ENCODE peak calls at places on chromosomes 12 and 14, in four cellular contexts. O, V, Y and S are unnamed samples.
A peak's percentile ranks its signal among the peaks of the same experiment; 100 is the strongest.

GRCh38 chr12:95440401-95440800 is 33.6 kb upstream of the METAP2 start:
- DNase-seq in O (no peak), V (no peak), Y (no peak), S (no peak)

GRCh38 chr12:29283969-29284368 is 97.0 kb downstream of the ERGIC2 start:
- DNase-seq in O (no peak), V (no peak), Y (no peak), S (no peak)

GRCh38 chr12:47362131-47362686 is 282.4 kb upstream of the AMIGO2 start:
- DNase-seq in O (no peak), V (no peak), Y (no peak), S (no peak)

GRCh38 chr12:52147983-52148540 is 43.8 kb downstream of the KRT80 start:
- DNase-seq in O (no peak), V (no peak), Y (no peak), S (no peak)

GRCh38 chr12:10941916-10942607 is 3.0 kb upstream of the TAS2R14 start:
- DNase-seq in O (peak; percentile 34), V (peak; percentile 91), Y (no peak), S (no peak)

GRCh38 chr14:93099187-93099586 is 16.5 kb downstream of the ITPK1 start:
- DNase-seq in O (no peak), V (no peak), Y (no peak), S (no peak)

GRCh38 chr12:95605875-95606274 is 54.6 kb upstream of the USP44 start:
- DNase-seq in O (no peak), V (no peak), Y (no peak), S (no peak)

GRCh38 chr14:89365071-89365801 is 51.8 kb downstream of the FOXN3 start:
- DNase-seq in O (no peak), V (no peak), Y (no peak), S (peak; percentile 49)

GRCh38 chr14:35818346-35819115 is 7.6 kb upstream of the BRMS1L start:
- DNase-seq in O (peak; percentile 75), V (no peak), Y (no peak), S (no peak)

GRCh38 chr12:57895337-57896138 is 45.8 kb upstream of the ATP23 start:
- DNase-seq in O (no peak), V (peak; percentile 55), Y (no peak), S (no peak)

GRCh38 chr14:94113490-94113889 is 3.0 kb downstream of the IFI27 start:
- DNase-seq in O (no peak), V (peak; percentile 17), Y (no peak), S (peak; percentile 55)

DNA sequence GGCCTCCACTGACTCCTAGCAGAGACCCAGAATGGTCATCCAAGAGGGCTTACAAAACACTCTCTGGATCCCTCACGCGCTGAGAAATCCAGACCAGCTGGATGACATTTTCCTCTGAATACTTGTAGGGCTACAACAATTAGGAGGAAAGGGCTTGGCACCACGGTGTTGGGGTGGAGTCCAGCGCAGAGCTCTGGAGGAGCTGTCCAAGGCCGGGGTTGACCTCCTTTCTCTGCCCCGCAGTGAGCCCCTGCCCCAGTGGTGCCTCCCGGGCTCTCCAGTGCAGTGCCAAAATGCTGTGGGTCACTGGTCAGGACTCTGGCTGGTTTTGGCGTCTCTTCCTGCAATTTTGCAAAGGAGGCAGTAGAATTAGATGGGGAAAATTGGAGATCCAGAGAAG is 188.9 kb upstream of the CCND2 start:
- DNase-seq in O (no peak), V (no peak), Y (no peak), S (no peak)
- H3K27ac ChIP-seq in O (no peak overlapping the region), V (no peak overlapping the region), Y (no peak overlapping the region), S (no peak overlapping the region)

GRCh38 chr12:124692443-124692842 is 125.0 kb upstream of the NCOR2 start:
- DNase-seq in O (no peak), V (no peak), Y (no peak), S (no peak)

GRCh38 chr12:124691429-124691828 is 124.0 kb upstream of the NCOR2 start:
- DNase-seq in O (no peak), V (no peak), Y (no peak), S (no peak)

GRCh38 chr12:124694250-124694649 is 126.8 kb upstream of the NCOR2 start:
- DNase-seq in O (no peak), V (no peak), Y (no peak), S (peak; percentile 29)

GRCh38 chr12:124694846-124695497 is 127.6 kb upstream of the NCOR2 start:
- DNase-seq in O (peak; percentile 45), V (no peak), Y (no peak), S (no peak)

GRCh38 chr12:124693356-124693755 is 125.9 kb upstream of the NCOR2 start:
- DNase-seq in O (no peak), V (no peak), Y (no peak), S (no peak)
- H3K27ac ChIP-seq in O (no peak overlapping the region), V (no peak overlapping the region), Y (no peak overlapping the region), S (no peak overlapping the region)

DNA sequence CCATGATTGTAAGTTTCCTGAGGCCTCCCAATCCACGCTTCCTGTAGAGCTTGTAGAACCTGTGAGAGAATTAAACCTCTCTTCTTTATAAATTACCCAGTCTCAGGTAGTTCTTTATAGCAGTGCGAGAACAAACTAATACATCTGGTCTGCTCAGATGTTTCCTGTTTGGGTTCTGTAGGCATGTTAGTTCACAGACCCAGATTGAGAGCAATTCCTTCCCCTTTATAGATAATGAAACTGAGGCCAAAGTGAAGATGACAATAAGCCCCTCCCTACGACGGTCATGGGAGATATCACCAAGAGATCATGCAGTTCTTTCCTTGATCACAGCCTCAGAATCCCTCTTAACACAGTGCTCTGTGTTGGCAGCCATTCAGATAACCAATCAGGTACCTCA is 76.5 kb upstream of the CLMN start:
- DNase-seq in O (no peak), V (no peak), Y (no peak), S (no peak)
- H3K27ac ChIP-seq in O (no peak overlapping the region), V (no peak overlapping the region), Y (no peak overlapping the region), S (peak overlapping the region; percentile 18)

GRCh38 chr14:67551940-67552339 is 18.9 kb downstream of the PLEKHH1 start:
- DNase-seq in O (no peak), V (no peak), Y (no peak), S (no peak)
- H3K27ac ChIP-seq in O (no peak overlapping the region), V (no peak overlapping the region), Y (no peak overlapping the region), S (no peak overlapping the region)

DNA sequence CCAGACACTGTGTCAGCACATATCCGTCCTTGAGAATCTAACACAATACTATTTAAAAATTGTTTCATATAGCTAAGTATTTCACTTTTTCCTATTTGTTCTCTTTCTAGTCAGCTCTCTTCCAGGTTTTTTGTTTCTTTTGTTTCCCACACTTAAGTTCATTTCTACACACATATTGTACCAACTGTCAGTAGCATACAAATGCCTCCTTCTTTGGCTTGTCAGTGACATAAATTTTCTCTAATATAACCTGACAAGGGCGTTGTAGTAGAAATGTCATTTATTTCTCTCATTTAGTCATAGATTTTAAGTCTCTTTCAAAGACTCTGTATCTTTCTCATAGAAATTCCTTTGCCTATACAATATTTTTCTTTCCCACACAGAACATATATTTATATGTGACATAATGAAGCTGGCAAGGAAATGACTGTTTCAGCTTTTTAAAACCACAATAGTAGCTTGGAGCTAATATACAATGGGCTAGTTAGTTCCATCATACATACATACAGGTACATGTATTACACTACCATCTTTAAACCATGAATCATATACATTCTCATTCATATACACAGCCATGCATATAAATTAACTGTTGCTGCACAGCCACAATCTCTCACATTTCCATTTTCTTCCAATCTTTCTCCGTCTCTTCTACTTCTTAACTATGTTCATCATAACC is 42.3 kb upstream of the EPS8 start:
- DNase-seq in O (no peak), V (no peak), Y (no peak), S (no peak)
- H3K27ac ChIP-seq in O (no peak overlapping the region), V (no peak overlapping the region), Y (no peak overlapping the region), S (no peak overlapping the region)

GRCh38 chr14:101872333-101872732 is 92.0 kb upstream of the DYNC1H1 start:
- DNase-seq in O (no peak), V (no peak), Y (no peak), S (no peak)

GRCh38 chr14:101875726-101876268 is 88.6 kb upstream of the DYNC1H1 start:
- DNase-seq in O (no peak), V (no peak), Y (no peak), S (no peak)

GRCh38 chr14:101875041-101875725 is 89.2 kb upstream of the DYNC1H1 start:
- DNase-seq in O (no peak), V (no peak), Y (no peak), S (no peak)

GRCh38 chr14:101874001-101874400 is 90.4 kb upstream of the DYNC1H1 start:
- DNase-seq in O (no peak), V (no peak), Y (no peak), S (no peak)

DNA sequence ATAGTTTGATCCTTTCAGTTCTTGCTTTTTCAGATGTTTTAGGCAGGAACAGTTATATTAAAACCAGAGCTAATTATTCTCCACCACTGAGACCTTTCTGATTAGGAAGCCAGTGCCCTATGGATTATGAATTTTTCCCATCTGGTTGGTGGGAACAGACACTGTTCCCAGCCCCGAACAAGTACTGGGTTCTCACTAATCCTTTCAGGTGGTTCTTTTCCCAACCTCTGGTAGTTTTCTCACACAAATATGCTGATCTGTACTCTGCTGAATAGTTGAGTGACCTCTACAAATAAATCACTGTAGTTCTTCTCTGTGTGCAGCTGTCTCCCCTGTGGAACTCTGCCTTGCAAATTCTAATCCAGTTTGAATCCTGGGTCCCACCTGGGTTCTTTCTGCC is 91.0 kb upstream of the DYNC1H1 start:
- DNase-seq in O (no peak), V (no peak), Y (no peak), S (no peak)
- H3K27ac ChIP-seq in O (no peak overlapping the region), V (no peak overlapping the region), Y (no peak overlapping the region), S (peak overlapping the region; percentile 48)

GRCh38 chr14:22265319-22266140 is 323.5 kb downstream of the DAD1 start:
- DNase-seq in O (peak; percentile 46), V (no peak), Y (no peak), S (no peak)

GRCh38 chr14:22266683-22267082 is 322.3 kb downstream of the DAD1 start:
- DNase-seq in O (no peak), V (no peak), Y (no peak), S (no peak)

GRCh38 chr14:22263961-22264360 is 325.1 kb downstream of the DAD1 start:
- DNase-seq in O (no peak), V (no peak), Y (no peak), S (no peak)

GRCh38 chr14:22264759-22265158 is 324.3 kb downstream of the DAD1 start:
- DNase-seq in O (no peak), V (no peak), Y (no peak), S (no peak)

GRCh38 chr14:22266141-22266442 is 322.9 kb downstream of the DAD1 start:
- DNase-seq in O (no peak), V (no peak), Y (no peak), S (no peak)
- H3K27ac ChIP-seq in O (no peak overlapping the region), V (no peak overlapping the region), Y (no peak overlapping the region), S (no peak overlapping the region)

GRCh38 chr14:74501135-74501614 is 7.6 kb downstream of the ISCA2 start:
- DNase-seq in O (peak; percentile 93), V (peak; percentile 92), Y (peak; percentile 83), S (peak; percentile 80)
- H3K27ac ChIP-seq in O (peak overlapping the region; percentile 85), V (peak overlapping the region; percentile 71), Y (no peak overlapping the region), S (no peak overlapping the region)